ENCODE peak calls at places on chromosomes 4 and X, in four cellular contexts. One of them, this sample, is unnamed.

GRCh38 chr4:100935090-100935489 is 412.2 kb downstream of the PPP3CA start:
- DNase-seq in cardiac muscle cell: no peak
- DNase-seq in lung: no peak
- DNase-seq in GM20000: no peak
- DNase-seq in this sample: no peak

GRCh38 chrX:9855536-9856320 is 69.5 kb downstream of the SHROOM2 start:
- DNase-seq in cardiac muscle cell: no peak
- DNase-seq in lung: no peak
- DNase-seq in GM20000: no peak
- DNase-seq in this sample: no peak

GRCh38 chrX:150565551-150565950 is 2.9 kb upstream of the MTM1 start:
- DNase-seq in cardiac muscle cell: no peak
- DNase-seq in lung: no peak
- DNase-seq in GM20000: no peak
- DNase-seq in this sample: no peak

GRCh38 chr4:27251788-27252187 is 391.1 kb downstream of the STIM2 start:
- DNase-seq in cardiac muscle cell: no peak
- DNase-seq in lung: no peak
- DNase-seq in GM20000: no peak
- DNase-seq in this sample: no peak

GRCh38 chr4:113024373-113024772 is 25.1 kb upstream of the ANK2 start:
- DNase-seq in cardiac muscle cell: no peak
- DNase-seq in lung: no peak
- DNase-seq in GM20000: no peak
- DNase-seq in this sample: no peak

GRCh38 chr4:108535757-108536156 is 84.6 kb upstream of the RPL34 start:
- DNase-seq in cardiac muscle cell: no peak
- DNase-seq in lung: no peak
- DNase-seq in GM20000: no peak
- DNase-seq in this sample: no peak

GRCh38 chr4:98446499-98447375 is 185.6 kb downstream of the RAP1GDS1 start:
- DNase-seq in cardiac muscle cell: no peak
- DNase-seq in lung: no peak
- DNase-seq in GM20000: peak
- DNase-seq in this sample: no peak

GRCh38 chrX:148281920-148282319 is 218.5 kb upstream of the AFF2 start:
- DNase-seq in cardiac muscle cell: no peak
- DNase-seq in lung: no peak
- DNase-seq in GM20000: no peak
- DNase-seq in this sample: no peak

GRCh38 chr4:10085828-10086505 is 30.6 kb downstream of the WDR1 start:
- DNase-seq in cardiac muscle cell: no peak
- DNase-seq in lung: no peak
- DNase-seq in GM20000: no peak
- DNase-seq in this sample: peak

GRCh38 chr4:89641367-89641687 is 195.6 kb downstream of the SNCA start:
- DNase-seq in cardiac muscle cell: no peak
- DNase-seq in lung: no peak
- DNase-seq in GM20000: no peak
- DNase-seq in this sample: no peak

GRCh38 chrX:129678176-129678880 is 23.6 kb upstream of the APLN start:
- DNase-seq in cardiac muscle cell: no peak
- DNase-seq in lung: peak
- DNase-seq in GM20000: peak
- DNase-seq in this sample: no peak

GRCh38 chrX:153984351-153985178 is 12.0 kb downstream of the TMEM187 start:
- DNase-seq in cardiac muscle cell: no peak
- DNase-seq in lung: no peak
- DNase-seq in GM20000: peak
- DNase-seq in this sample: no peak

GRCh38 chr4:75251547-75251946 is 262.7 kb downstream of the RCHY1 start:
- DNase-seq in cardiac muscle cell: no peak
- DNase-seq in lung: no peak
- DNase-seq in GM20000: peak
- DNase-seq in this sample: no peak

DNA sequence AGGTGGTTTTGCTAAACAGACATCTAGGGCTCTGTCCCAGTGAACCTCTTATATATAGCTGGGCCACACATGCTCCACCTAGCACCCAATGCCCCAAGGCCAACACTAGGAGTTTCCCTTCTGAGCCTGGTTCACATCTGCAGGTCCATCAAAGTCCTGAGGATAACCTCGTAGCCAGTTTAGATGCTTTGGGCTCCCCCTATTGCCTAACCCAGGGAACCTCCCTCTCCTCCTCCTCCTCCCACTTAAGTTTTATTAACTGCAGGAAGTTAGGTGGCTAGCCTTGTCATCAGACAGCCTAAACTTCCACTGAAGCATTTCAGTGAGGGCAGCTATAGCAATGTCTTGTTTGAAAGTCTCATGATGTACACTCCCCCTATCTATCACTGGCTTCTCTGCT is 88.0 kb downstream of the GUCY2F start:
- DNase-seq in cardiac muscle cell: no peak
- DNase-seq in lung: no peak
- DNase-seq in GM20000: peak
- DNase-seq in this sample: no peak
- TF ChIP-seq CTCF in cardiac muscle cell: peak
- TF ChIP-seq CTCF in lung: no peak
- TF ChIP-seq CTCF in GM20000: no peak
- TF ChIP-seq CTCF in this sample: peak

DNA sequence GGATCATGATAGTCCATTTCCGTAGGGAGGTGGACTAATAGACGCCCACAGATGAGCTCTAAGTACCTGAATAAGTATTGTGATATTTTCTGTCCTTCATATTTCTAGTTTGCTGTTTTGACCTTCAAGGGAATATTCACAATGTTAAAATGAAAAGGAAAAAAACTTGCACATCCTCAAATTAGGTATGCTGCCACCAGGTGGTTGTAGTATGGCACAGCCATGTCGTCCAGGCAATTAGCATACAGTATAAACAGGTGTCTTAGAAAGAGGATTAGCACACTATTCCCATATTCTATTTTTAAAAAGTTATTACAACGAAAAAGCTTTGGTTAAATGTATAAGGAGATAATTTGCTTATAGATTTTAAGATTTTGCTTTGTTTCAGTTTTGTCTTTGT is 802.0 kb downstream of the RPA4 start:
- DNase-seq in cardiac muscle cell: peak
- DNase-seq in lung: no peak
- DNase-seq in GM20000: peak
- DNase-seq in this sample: no peak
- TF ChIP-seq CTCF in cardiac muscle cell: peak
- TF ChIP-seq CTCF in lung: peak
- TF ChIP-seq CTCF in GM20000: peak
- TF ChIP-seq CTCF in this sample: peak

DNA sequence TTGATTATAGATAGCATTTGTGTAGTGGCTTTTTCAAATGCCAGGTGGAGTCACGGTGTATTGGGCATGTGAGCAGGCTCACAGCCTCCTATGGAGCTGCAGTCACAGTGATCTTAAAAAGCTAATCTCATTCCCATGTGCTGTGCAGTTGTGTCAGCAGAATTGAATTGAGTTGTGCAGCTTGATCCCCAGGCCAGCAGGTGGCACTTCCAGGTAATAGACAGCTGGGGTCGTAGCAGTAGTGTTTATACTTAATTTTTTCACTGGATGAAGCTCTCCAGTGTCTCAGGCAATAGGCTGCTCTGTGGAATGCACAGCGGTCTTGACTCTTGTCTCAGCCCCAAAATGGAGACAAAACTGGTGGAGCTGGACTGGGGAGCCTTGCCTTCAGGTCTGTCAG is 1028.1 kb downstream of the SH3BGRL start:
- DNase-seq in cardiac muscle cell: no peak
- DNase-seq in lung: no peak
- DNase-seq in GM20000: no peak
- DNase-seq in this sample: no peak
- TF ChIP-seq CTCF in cardiac muscle cell: no peak
- TF ChIP-seq CTCF in lung: no peak
- TF ChIP-seq CTCF in GM20000: no peak
- TF ChIP-seq CTCF in this sample: no peak

GRCh38 chrX:80223922-80224579 is 196.2 kb upstream of the TENT5D start:
- DNase-seq in cardiac muscle cell: no peak
- DNase-seq in lung: no peak
- DNase-seq in GM20000: no peak
- DNase-seq in this sample: no peak
- TF ChIP-seq CTCF in cardiac muscle cell: peak
- TF ChIP-seq CTCF in lung: no peak
- TF ChIP-seq CTCF in GM20000: no peak
- TF ChIP-seq CTCF in this sample: no peak

DNA sequence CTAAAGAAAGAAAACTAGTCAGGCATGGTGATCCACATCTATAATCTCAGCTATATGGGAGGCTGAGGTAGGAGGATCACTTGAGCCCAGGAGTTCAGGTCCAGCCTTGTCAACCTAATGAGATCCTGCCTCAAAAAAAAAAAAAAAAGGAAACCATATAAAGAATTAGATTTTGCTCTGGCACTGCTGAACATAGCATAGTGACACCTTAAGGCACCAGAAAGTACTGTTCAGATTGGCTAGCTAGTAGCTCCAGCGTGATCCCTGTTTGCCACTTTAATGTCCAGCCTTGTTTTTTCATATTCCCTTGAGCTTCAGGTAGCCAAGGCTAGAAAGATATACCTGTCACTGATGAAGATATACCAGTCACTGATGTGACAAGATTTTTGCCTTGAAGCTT is 34.1 kb downstream of the EXOC1 start:
- DNase-seq in cardiac muscle cell: no peak
- DNase-seq in lung: no peak
- DNase-seq in GM20000: no peak
- DNase-seq in this sample: no peak
- TF ChIP-seq CTCF in cardiac muscle cell: no peak
- TF ChIP-seq CTCF in lung: no peak
- TF ChIP-seq CTCF in GM20000: no peak
- TF ChIP-seq CTCF in this sample: peak

GRCh38 chrX:31297881-31298280 is 226.0 kb upstream of the FTHL17 start:
- DNase-seq in cardiac muscle cell: no peak
- DNase-seq in lung: no peak
- DNase-seq in GM20000: no peak
- DNase-seq in this sample: no peak

GRCh38 chrX:31298881-31299280 is 227.0 kb upstream of the FTHL17 start:
- DNase-seq in cardiac muscle cell: no peak
- DNase-seq in lung: no peak
- DNase-seq in GM20000: no peak
- DNase-seq in this sample: no peak

GRCh38 chrX:31287861-31288260 is 216.0 kb upstream of the FTHL17 start:
- DNase-seq in cardiac muscle cell: no peak
- DNase-seq in lung: no peak
- DNase-seq in GM20000: no peak
- DNase-seq in this sample: no peak

GRCh38 chrX:31294475-31294874 is 222.6 kb upstream of the FTHL17 start:
- DNase-seq in cardiac muscle cell: no peak
- DNase-seq in lung: no peak
- DNase-seq in GM20000: no peak
- DNase-seq in this sample: no peak

DNA sequence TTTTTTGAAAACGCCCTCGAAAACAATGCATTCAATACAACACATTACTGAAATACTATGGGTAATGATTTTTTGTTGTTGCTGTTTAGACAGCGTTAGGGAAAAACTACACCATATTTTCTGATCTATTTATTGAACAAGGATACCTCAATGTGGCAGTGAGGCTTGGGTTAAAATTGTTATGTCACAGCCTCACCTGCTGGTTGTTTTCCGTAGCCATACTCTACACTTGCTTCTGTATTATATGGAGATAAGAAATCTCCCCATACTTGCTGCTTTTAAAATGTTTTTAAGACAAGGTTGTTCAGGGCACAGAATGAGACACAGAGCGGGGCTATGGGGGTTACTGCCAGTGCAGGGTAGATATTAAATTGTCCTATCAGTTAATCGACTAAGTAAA is 221.6 kb upstream of the FTHL17 start:
- DNase-seq in cardiac muscle cell: no peak
- DNase-seq in lung: no peak
- DNase-seq in GM20000: peak
- DNase-seq in this sample: no peak
- TF ChIP-seq CTCF in cardiac muscle cell: no peak
- TF ChIP-seq CTCF in lung: no peak
- TF ChIP-seq CTCF in GM20000: peak
- TF ChIP-seq CTCF in this sample: no peak

DNA sequence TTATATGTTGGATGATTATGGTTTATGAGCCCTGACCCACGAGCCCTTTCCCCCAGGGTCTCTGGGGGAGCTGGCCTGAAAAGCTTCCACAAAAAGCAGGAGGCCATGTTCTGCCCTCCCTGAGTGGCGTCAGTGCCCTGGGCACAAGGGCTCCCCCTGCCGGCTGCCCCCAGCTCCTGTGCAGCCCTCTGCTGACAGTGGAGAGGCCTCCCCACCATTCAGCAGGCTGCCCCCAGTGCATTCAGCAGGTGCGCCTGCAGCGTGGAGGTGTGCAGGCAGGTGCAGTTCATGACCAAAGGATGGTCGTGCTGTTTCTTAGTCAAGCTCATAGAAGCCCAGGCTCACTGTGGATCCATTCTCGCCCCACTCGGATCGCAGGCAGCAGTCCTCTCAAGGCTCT is 12.5 kb upstream of the S100P start:
- DNase-seq in cardiac muscle cell: no peak
- DNase-seq in lung: no peak
- DNase-seq in GM20000: no peak
- DNase-seq in this sample: no peak
- TF ChIP-seq CTCF in cardiac muscle cell: no peak
- TF ChIP-seq CTCF in lung: no peak
- TF ChIP-seq CTCF in GM20000: no peak
- TF ChIP-seq CTCF in this sample: no peak

DNA sequence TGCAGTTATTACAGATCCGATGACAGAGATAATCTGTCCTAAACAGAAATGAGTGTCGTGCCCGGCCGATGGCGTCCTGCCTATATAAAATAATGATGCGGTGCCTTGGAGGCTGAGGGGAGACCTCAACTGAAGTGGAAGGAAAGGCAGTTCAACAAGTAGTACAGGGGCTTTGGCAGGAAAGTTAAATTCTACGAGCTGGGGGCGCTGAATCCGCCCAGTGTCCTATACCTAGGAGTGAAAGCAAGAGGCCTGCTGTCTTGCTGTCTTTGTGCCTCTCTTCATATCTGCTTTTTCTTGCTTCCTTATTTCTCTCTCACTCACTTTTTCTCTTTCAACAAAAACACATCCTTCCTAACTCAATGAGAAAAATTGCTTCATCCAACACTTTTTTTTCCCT is 82.2 kb upstream of the PRPS2 start:
- DNase-seq in cardiac muscle cell: no peak
- DNase-seq in lung: no peak
- DNase-seq in GM20000: no peak
- DNase-seq in this sample: no peak
- TF ChIP-seq CTCF in cardiac muscle cell: no peak
- TF ChIP-seq CTCF in lung: no peak
- TF ChIP-seq CTCF in GM20000: no peak
- TF ChIP-seq CTCF in this sample: peak

This sample was measured in chondrocyte.